ENCODE peak calls at places on chromosomes 2 and 18, in five cellular contexts. One of them, this sample, is unnamed.

GRCh38 chr2:54457326-54458023 is 1.3 kb downstream of the SPTBN1 start:
- DNase-seq in uterus: peak; percentile 39
- DNase-seq in body of pancreas: peak; percentile 26
- DNase-seq in A549: peak; percentile 39
- DNase-seq in ovary: peak; percentile 54
- DNase-seq in this sample: peak; percentile 40

GRCh38 chr2:230861564-230862255 is 3.0 kb upstream of the ITM2C start:
- DNase-seq in A549: no peak
- DNase-seq in uterus: no peak
- DNase-seq in ovary: no peak
- DNase-seq in body of pancreas: no peak
- DNase-seq in this sample: no peak

GRCh38 chr2:70475266-70475665 is 78.4 kb downstream of the TGFA start:
- DNase-seq in ovary: no peak
- DNase-seq in uterus: no peak
- DNase-seq in body of pancreas: no peak
- DNase-seq in A549: no peak
- DNase-seq in this sample: no peak

GRCh38 chr2:106638609-106639008 is 151.4 kb downstream of the CD8B2 start:
- DNase-seq in uterus: no peak
- DNase-seq in body of pancreas: no peak
- DNase-seq in A549: no peak
- DNase-seq in ovary: no peak
- DNase-seq in this sample: no peak

GRCh38 chr2:70443726-70444125 is 109.9 kb downstream of the TGFA start:
- DNase-seq in A549: no peak
- DNase-seq in uterus: no peak
- DNase-seq in body of pancreas: no peak
- DNase-seq in ovary: no peak
- DNase-seq in this sample: no peak

GRCh38 chr2:157302492-157303099 is 23.0 kb downstream of the ERMN start:
- DNase-seq in A549: peak; percentile 31
- DNase-seq in ovary: no peak
- DNase-seq in uterus: no peak
- DNase-seq in body of pancreas: peak; percentile 28
- DNase-seq in this sample: peak; percentile 29

GRCh38 chr2:172900871-172901270 is 165.2 kb downstream of the RAPGEF4 start:
- DNase-seq in ovary: no peak
- DNase-seq in A549: no peak
- DNase-seq in body of pancreas: no peak
- DNase-seq in uterus: no peak
- DNase-seq in this sample: no peak

GRCh38 chr2:98727369-98727749 is 3.6 kb downstream of the MGAT4A start:
- DNase-seq in A549: no peak
- DNase-seq in ovary: peak; percentile 25
- DNase-seq in uterus: no peak
- DNase-seq in body of pancreas: peak; percentile 61
- DNase-seq in this sample: no peak

GRCh38 chr2:10362096-10362897 is 59.6 kb downstream of the HPCAL1 start:
- DNase-seq in A549: no peak
- DNase-seq in uterus: no peak
- DNase-seq in body of pancreas: peak; percentile 56
- DNase-seq in ovary: no peak
- DNase-seq in this sample: peak; percentile 33

GRCh38 chr18:22637787-22638186 is 220.1 kb upstream of the CTAGE1 start:
- DNase-seq in body of pancreas: no peak
- DNase-seq in uterus: no peak
- DNase-seq in ovary: no peak
- DNase-seq in A549: peak; percentile 10
- DNase-seq in this sample: no peak

GRCh38 chr2:112888350-112888749 is 22.6 kb upstream of the IL37 start:
- DNase-seq in ovary: no peak
- DNase-seq in body of pancreas: no peak
- DNase-seq in A549: no peak
- DNase-seq in uterus: no peak
- DNase-seq in this sample: no peak

GRCh38 chr18:31241900-31242409 is 76.0 kb upstream of the DSG1 start:
- DNase-seq in body of pancreas: peak; percentile 61
- DNase-seq in ovary: no peak
- DNase-seq in A549: peak; percentile 69
- DNase-seq in uterus: no peak
- DNase-seq in this sample: no peak

GRCh38 chr2:201707142-201707541 is 8.7 kb upstream of the MPP4 start:
- DNase-seq in uterus: no peak
- DNase-seq in A549: no peak
- DNase-seq in body of pancreas: no peak
- DNase-seq in ovary: no peak
- DNase-seq in this sample: no peak

GRCh38 chr18:13889661-13890060 is 25.7 kb downstream of the MC2R start:
- DNase-seq in A549: peak; percentile 7
- DNase-seq in ovary: no peak
- DNase-seq in body of pancreas: no peak
- DNase-seq in uterus: no peak
- DNase-seq in this sample: no peak

GRCh38 chr2:20424300-20425290 is 22.3 kb upstream of the RHOB start:
- DNase-seq in uterus: no peak
- DNase-seq in A549: no peak
- DNase-seq in body of pancreas: peak; percentile 20
- DNase-seq in ovary: peak; percentile 25
- DNase-seq in this sample: peak; percentile 75

GRCh38 chr18:48917579-48918101 is 33.1 kb downstream of the SMAD7 start:
- DNase-seq in A549: no peak
- DNase-seq in ovary: no peak
- DNase-seq in body of pancreas: no peak
- DNase-seq in uterus: peak; percentile 12
- DNase-seq in this sample: no peak

DNA sequence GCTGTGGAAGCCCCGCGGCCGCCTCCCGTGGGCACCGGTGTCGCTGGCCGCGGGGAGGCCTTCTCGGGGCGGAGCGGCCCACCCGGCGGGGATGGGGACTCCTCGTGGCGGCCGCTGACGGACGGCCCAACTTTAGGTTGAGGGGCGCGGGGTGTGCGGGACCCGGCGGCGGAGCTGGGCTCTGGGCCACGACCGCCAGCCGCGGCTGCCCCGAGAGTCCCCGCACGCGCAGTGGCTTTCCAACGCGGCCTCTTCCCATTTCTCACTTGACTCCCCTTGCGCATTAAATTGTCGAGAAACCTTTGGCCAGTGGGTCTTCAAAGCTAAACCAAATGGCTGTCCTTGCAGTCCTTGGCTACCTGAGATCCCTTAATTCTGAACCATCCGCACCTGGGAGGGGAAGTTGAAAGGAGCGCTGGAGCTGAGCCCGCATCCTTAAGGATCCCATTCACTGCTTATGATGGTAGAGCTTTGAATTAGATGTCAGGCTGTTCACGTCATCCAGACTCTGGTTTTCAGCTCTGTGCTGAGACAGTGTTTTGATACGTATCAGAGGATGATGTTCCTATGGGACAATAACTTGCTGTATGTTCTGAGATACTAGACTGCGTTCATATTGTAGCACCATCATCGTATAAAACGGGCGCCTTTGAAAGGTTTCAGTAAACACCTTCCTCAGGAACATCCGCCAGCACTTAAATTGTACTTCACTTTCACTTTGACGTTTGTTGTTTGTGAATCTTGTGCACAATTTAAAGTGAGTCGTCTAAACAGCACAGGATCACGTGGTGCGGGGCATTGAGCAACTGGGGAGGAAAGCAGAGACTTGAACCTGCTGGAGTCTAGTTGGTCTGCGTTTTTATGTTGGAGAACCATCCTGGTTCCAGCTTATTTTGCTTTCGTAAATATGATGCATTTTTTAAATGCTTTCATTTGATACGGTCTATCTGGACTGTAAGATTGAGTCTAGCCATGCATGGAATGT is 874 bp downstream of the CLIP4 start:
- DNase-seq in body of pancreas: peak; percentile 58
- DNase-seq in ovary: peak; percentile 70
- DNase-seq in A549: peak; percentile 60
- DNase-seq in uterus: peak; percentile 65
- DNase-seq in this sample: peak; percentile 57
- TF ChIP-seq POLR2A in body of pancreas: peak; percentile 40
- TF ChIP-seq POLR2A in ovary: peak; percentile 43
- TF ChIP-seq POLR2A in A549: peak; percentile 38
- TF ChIP-seq POLR2A in uterus: no peak
- TF ChIP-seq POLR2A in this sample: no peak

GRCh38 chr18:79199691-79200374 is 130.6 kb downstream of the ATP9B start:
- DNase-seq in ovary: no peak
- DNase-seq in uterus: no peak
- DNase-seq in A549: no peak
- DNase-seq in body of pancreas: no peak
- DNase-seq in this sample: no peak
- TF ChIP-seq CTCF in ovary: no peak
- TF ChIP-seq CTCF in uterus: no peak
- TF ChIP-seq CTCF in A549: no peak
- TF ChIP-seq CTCF in body of pancreas: no peak
- TF ChIP-seq CTCF in this sample: no peak

DNA sequence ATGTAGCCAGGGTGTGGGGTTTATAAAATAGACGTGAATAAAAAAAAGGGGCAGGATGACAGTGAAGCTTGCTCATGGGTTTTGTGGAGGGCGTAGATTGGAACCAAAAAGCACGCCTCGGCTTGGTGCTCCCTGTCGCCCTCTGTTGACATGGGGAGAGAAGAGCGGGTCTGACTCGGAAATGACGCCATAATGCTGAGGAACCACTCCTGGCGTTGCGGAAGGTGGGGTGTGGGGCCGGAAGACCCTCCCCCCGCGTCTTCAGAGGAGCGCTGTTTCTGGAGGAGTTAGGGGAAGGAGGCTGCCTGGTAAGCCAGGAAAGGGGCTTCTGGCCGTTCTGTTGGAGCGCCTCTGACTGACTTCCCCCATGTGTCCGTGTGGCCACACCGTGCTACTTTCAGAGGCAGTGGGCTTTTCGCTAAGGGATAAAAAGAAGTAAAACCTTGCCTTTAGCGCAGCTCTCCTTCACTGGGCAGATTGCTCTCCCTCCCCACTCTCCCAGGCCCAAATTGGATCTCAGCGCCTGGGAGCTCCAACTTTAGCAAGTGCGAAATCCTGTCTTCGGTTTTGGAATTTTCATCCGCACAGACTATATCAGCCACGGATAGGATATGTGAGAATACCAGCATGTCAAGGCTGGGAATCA is 42.8 kb downstream of the PLEKHA3 start:
- DNase-seq in A549: peak; percentile 68
- DNase-seq in ovary: peak; percentile 82
- DNase-seq in uterus: peak; percentile 75
- DNase-seq in body of pancreas: peak; percentile 84
- DNase-seq in this sample: peak; percentile 86
- TF ChIP-seq POLR2A in A549: peak; percentile 86
- TF ChIP-seq POLR2A in ovary: peak; percentile 48
- TF ChIP-seq POLR2A in uterus: peak; percentile 52
- TF ChIP-seq POLR2A in body of pancreas: peak; percentile 55
- TF ChIP-seq POLR2A in this sample: peak; percentile 63

DNA sequence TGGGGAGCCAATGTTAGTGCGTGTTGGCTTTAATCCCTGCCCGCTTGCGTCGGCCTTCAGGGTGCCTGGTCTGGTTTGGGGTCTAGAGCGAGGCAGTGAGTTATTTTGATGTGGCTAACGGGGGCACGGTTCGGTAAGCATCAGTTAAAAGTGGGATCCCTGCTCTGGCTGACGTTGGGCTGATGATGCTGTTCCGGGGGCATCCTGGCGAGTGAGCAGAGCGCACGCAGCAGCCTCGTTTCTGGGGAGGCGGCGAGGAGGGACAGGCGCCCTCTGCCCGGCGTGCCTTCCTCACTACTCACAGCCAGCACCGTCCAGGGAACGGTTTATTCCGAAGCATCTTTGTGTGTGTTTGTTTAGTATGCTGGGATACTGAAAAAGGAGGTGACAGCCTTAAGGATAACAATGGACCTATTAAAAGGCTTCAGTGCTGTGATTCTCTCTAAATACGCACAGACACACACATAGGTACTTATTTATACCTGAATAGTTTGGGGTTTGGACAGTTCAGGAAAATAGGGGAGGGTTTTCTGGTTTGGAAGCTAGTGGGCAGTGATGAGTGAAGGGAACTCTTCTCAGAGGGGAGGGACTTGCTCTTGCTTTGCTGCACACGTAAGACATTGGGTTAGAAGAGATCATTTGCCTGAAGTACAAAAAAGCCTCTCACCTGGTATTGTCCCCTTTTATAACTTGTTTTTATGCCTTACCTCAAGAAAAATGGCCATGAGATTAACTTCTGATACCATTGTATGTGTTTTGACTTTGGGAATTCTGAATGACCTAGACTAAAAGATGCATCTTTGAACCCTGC is 2.1 kb downstream of the CRIM1 start:
- DNase-seq in body of pancreas: peak; percentile 21
- DNase-seq in A549: peak; percentile 63
- DNase-seq in uterus: peak; percentile 49
- DNase-seq in ovary: peak; percentile 54
- DNase-seq in this sample: peak; percentile 57
- TF ChIP-seq CTCF in body of pancreas: peak; percentile 22
- TF ChIP-seq CTCF in A549: peak; percentile 74
- TF ChIP-seq CTCF in uterus: peak; percentile 55
- TF ChIP-seq CTCF in ovary: peak; percentile 44
- TF ChIP-seq CTCF in this sample: peak; percentile 28

GRCh38 chr2:196914867-196915465 is 11.5 kb downstream of the PGAP1 start:
- DNase-seq in body of pancreas: no peak
- DNase-seq in ovary: no peak
- DNase-seq in A549: no peak
- DNase-seq in uterus: no peak
- DNase-seq in this sample: no peak
- TF ChIP-seq POLR2A in body of pancreas: no peak
- TF ChIP-seq POLR2A in ovary: no peak
- TF ChIP-seq POLR2A in A549: no peak
- TF ChIP-seq POLR2A in uterus: no peak
- TF ChIP-seq POLR2A in this sample: no peak

GRCh38 chr2:12547771-12548170 is 169.0 kb upstream of the TRIB2 start:
- DNase-seq in ovary: no peak
- DNase-seq in A549: no peak
- DNase-seq in body of pancreas: no peak
- DNase-seq in uterus: no peak
- DNase-seq in this sample: no peak
- TF ChIP-seq CTCF in ovary: no peak
- TF ChIP-seq CTCF in A549: no peak
- TF ChIP-seq CTCF in body of pancreas: no peak
- TF ChIP-seq CTCF in uterus: no peak
- TF ChIP-seq CTCF in this sample: no peak

GRCh38 chr2:38142627-38143026 is 66.7 kb upstream of the CYP1B1 start:
- DNase-seq in uterus: no peak
- DNase-seq in body of pancreas: no peak
- DNase-seq in A549: no peak
- DNase-seq in ovary: no peak
- DNase-seq in this sample: no peak

GRCh38 chr2:38138419-38138818 is 62.5 kb upstream of the CYP1B1 start:
- DNase-seq in body of pancreas: no peak
- DNase-seq in uterus: no peak
- DNase-seq in ovary: no peak
- DNase-seq in A549: no peak
- DNase-seq in this sample: peak; percentile 50

GRCh38 chr2:38138996-38139395 is 63.0 kb upstream of the CYP1B1 start:
- DNase-seq in ovary: no peak
- DNase-seq in uterus: no peak
- DNase-seq in A549: no peak
- DNase-seq in body of pancreas: no peak
- DNase-seq in this sample: no peak
- TF ChIP-seq POLR2A in ovary: no peak
- TF ChIP-seq POLR2A in uterus: no peak
- TF ChIP-seq POLR2A in A549: no peak
- TF ChIP-seq POLR2A in body of pancreas: no peak
- TF ChIP-seq POLR2A in this sample: no peak

GRCh38 chr18:74652392-74652988 is 54.8 kb downstream of the ZNF407 start:
- DNase-seq in ovary: no peak
- DNase-seq in body of pancreas: no peak
- DNase-seq in uterus: no peak
- DNase-seq in A549: peak; percentile 19
- DNase-seq in this sample: no peak

GRCh38 chr18:74654637-74655036 is 57.0 kb downstream of the ZNF407 start:
- DNase-seq in uterus: no peak
- DNase-seq in body of pancreas: no peak
- DNase-seq in ovary: no peak
- DNase-seq in A549: no peak
- DNase-seq in this sample: no peak
- TF ChIP-seq CTCF in uterus: no peak
- TF ChIP-seq CTCF in body of pancreas: no peak
- TF ChIP-seq CTCF in ovary: no peak
- TF ChIP-seq CTCF in A549: peak; percentile 30
- TF ChIP-seq CTCF in this sample: peak; percentile 6

This sample was measured in adrenal gland.